ENCODE peak calls at places on chromosomes 7 and 10, in nine cellular contexts. V is GM23248, W is NT2/D1, Q is suprapubic skin, N is A549, H is psoas muscle, P is K562, G is IMR-90, S is AG10803. D is an unnamed sample.

GRCh38 chr7:11474902-11475585 is 357.0 kb downstream of the THSD7A start:
- DNase-seq in V (no peak), W (no peak), Q (no peak), N (no peak), H (no peak), P (no peak), G (no peak), S (no peak), D (no peak)

GRCh38 chr7:108492742-108493141 is 33.2 kb downstream of the PNPLA8 start:
- DNase-seq in V (no peak), W (no peak), Q (no peak), N (peak; percentile 24), H (no peak), P (no peak), G (no peak), S (no peak), D (no peak)

GRCh38 chr7:89618269-89618668 is 536.0 kb upstream of the STEAP1 start:
- DNase-seq in V (no peak), W (no peak), Q (no peak), N (no peak), H (no peak), P (no peak), G (no peak), S (no peak), D (no peak)

GRCh38 chr10:37721100-37721499 is 136.3 kb downstream of the ZNF248 start:
- DNase-seq in V (no peak), W (no peak), Q (no peak), N (no peak), H (no peak), P (no peak), G (no peak), S (no peak), D (no peak)

GRCh38 chr10:11186330-11186729 is 168.7 kb downstream of the CELF2 start:
- DNase-seq in V (no peak), W (no peak), Q (no peak), N (no peak), H (no peak), P (no peak), G (no peak), S (no peak), D (no peak)

GRCh38 chr10:131514454-131514853 is 202.9 kb upstream of the TCERG1L start:
- DNase-seq in V (peak; percentile 91), W (no peak), Q (no peak), N (no peak), H (no peak), P (no peak), G (no peak), S (no peak), D (no peak)

GRCh38 chr7:143252002-143252401 is 11.2 kb upstream of the GSTK1 start:
- DNase-seq in V (no peak), W (no peak), Q (no peak), N (no peak), H (no peak), P (no peak), G (no peak), S (no peak), D (no peak)

GRCh38 chr10:49837685-49838084 is 75.6 kb upstream of the OGDHL start:
- DNase-seq in V (no peak), W (no peak), Q (no peak), N (no peak), H (no peak), P (no peak), G (no peak), S (no peak), D (no peak)

GRCh38 chr7:47320296-47320695 is 261.6 kb downstream of the TNS3 start:
- DNase-seq in V (no peak), W (no peak), Q (peak; percentile 26), N (no peak), H (no peak), P (no peak), G (peak; percentile 49), S (no peak), D (no peak)

GRCh38 chr7:99394188-99394502 is 14.3 kb downstream of the PDAP1 start:
- DNase-seq in V (no peak), W (no peak), Q (no peak), N (no peak), H (no peak), P (no peak), G (no peak), S (no peak), D (no peak)

GRCh38 chr7:18457832-18458231 is 37.7 kb upstream of the HDAC9 start:
- DNase-seq in V (no peak), W (no peak), Q (no peak), N (no peak), H (no peak), P (no peak), G (no peak), S (no peak), D (no peak)

DNA sequence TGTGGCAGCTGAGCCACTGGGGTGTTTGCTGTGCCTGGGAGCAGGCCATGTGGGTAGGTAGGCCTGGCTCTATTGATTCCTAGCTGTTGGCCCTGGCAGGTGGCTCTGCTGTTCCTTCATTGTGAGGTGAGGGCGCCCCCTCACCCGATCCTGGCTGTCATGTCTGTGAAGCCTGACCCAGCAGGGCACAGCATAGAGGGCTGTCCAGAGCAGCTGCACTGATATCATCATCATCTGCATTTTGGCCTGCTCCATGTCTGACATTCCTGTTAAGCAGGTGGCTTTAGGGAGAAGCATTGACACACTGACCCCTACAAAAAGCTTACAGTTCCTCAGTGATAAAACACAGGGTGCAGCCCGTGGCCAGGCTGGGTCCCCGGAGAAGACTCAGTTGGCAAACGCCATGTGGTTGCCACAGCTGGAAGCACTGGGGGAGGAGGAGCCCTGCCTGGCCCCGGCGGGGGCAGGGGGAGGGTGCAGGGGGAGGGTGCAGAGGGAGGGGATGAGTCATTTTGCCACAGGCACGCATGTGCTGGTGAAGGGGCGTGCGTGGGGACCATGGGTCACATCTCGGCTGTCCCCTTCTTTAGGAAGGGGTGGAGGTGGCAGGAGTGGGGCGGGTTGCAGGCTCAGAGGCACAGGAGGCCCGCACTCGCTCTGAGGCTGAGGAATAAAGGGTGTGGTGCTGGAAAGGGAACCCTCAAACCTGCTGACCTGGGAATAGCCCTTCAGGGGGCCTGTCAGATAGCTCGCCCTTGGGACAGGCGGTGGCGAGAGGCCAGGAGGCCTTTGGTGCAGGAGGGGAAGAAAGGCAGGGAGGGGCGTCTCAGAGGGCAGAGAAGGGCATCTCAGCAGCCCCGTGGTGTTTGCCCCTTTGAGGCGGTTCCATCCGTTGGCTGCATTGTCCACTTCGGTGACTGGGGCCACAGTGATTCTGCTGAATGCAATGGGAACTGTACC is 31.6 kb downstream of the IKZF1 start:
- DNase-seq in V (no peak), W (no peak), Q (no peak), N (no peak), H (peak; percentile 56), P (peak; percentile 79), G (no peak), S (no peak), D (no peak)
- H3K4me3 ChIP-seq in V (no peak overlapping the region), W (no peak overlapping the region), Q (no peak overlapping the region), N (no peak overlapping the region), H (no peak overlapping the region), P (no peak overlapping the region), G (no peak overlapping the region), S (no peak overlapping the region), D (no peak overlapping the region)

GRCh38 chr7:29190349-29191045 is 4.1 kb upstream of the CHN2 start:
- DNase-seq in V (no peak), W (no peak), Q (no peak), N (peak; percentile 15), H (no peak), P (no peak), G (no peak), S (no peak), D (no peak)
- H3K4me3 ChIP-seq in V (no peak overlapping the region), W (no peak overlapping the region), Q (no peak overlapping the region), N (no peak overlapping the region), H (no peak overlapping the region), P (no peak overlapping the region), G (no peak overlapping the region), S (no peak overlapping the region), D (no peak overlapping the region)

GRCh38 chr7:29808075-29808786 is 1.9 kb downstream of the WIPF3 start:
- DNase-seq in V (no peak), W (no peak), Q (no peak), N (no peak), H (no peak), P (no peak), G (no peak), S (no peak), D (peak; percentile 44)
- H3K4me3 ChIP-seq in V (no peak overlapping the region), W (no peak overlapping the region), Q (no peak overlapping the region), N (no peak overlapping the region), H (peak overlapping the region; percentile 80), P (no peak overlapping the region), G (no peak overlapping the region), S (no peak overlapping the region), D (peak overlapping the region; percentile 53)

DNA sequence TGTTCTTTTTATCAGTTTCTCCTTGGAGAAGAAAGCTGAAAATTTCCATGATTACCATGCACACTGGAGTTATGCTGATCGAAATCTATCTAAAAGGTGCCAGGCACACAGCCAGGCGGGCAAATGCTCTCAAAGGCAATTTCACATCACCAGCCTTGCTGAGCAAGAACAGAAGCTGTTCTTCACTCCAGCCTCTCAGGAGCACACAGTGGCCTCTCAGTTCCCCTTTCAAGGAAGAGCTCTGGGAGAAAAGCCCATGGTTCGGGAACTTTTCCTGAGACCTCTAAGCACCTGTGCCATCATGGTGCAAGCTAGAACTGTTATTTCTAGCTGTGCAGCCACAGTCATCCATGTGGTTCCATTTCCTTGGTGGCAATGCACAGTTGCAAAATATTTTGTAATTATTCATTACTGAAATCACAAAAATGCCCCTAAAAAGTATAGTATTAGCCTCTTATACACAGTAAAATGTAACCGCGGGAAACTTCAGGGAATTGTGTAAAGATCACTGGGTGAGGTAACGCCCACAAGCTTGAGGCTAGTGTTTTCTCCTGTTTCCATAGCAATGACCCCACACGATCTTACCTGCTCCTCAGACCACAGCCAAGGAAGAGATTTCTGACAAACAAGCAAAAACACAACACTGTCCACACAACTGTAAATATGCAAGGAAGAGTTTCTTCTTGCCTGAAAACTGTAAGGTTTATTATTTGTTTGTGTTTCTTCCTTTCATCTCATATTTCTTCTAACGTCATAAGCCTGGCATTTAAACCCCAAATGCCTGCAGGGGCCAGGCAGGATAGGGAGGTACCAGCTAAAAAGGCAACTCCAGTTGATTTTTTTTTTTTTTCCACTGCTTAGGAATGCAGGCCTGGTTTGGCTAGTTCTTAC is 121.2 kb downstream of the FAM107B start:
- DNase-seq in V (peak; percentile 89), W (no peak), Q (no peak), N (peak; percentile 96), H (no peak), P (no peak), G (peak; percentile 74), S (peak; percentile 86), D (no peak)
- H3K4me3 ChIP-seq in V (peak overlapping the region; percentile 40), W (no peak overlapping the region), Q (no peak overlapping the region), N (no peak overlapping the region), H (no peak overlapping the region), P (no peak overlapping the region), G (no peak overlapping the region), S (no peak overlapping the region), D (no peak overlapping the region)

DNA sequence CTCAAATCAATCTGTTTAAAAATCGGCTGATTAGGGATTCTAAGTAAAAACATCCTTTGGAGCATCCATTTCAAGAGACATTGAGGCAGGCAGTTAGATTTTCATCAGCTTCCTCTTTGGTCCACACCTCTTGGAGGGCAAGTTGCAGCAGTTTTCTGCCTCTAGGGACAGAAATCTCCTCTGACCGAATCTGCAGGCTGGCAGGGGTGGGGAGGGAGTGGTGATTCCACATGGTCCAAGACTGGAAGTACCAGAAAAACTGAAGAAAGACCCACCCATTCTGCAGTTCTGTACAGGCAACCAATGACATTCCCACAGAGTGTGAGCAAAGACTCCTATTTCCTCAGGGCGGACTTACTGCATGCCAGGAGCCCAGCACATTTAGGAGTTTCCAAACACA is 29.0 kb downstream of the FGFBP3 start:
- DNase-seq in V (peak; percentile 14), W (no peak), Q (no peak), N (peak; percentile 29), H (no peak), P (no peak), G (no peak), S (no peak), D (peak; percentile 52)
- H3K4me3 ChIP-seq in V (no peak overlapping the region), W (no peak overlapping the region), Q (no peak overlapping the region), N (no peak overlapping the region), H (no peak overlapping the region), P (no peak overlapping the region), G (no peak overlapping the region), S (no peak overlapping the region), D (no peak overlapping the region)

GRCh38 chr7:5396999-5397656 is 26.5 kb downstream of the TNRC18 start:
- DNase-seq in V (peak; percentile 99), W (no peak), Q (peak; percentile 95), N (peak; percentile 96), H (peak; percentile 92), P (no peak), G (peak; percentile 89), S (peak; percentile 98), D (no peak)
- H3K4me3 ChIP-seq in V (peak overlapping the region; percentile 78), W (no peak overlapping the region), Q (peak overlapping the region; percentile 44), N (peak overlapping the region; percentile 74), H (peak overlapping the region; percentile 61), P (no peak overlapping the region), G (peak overlapping the region; percentile 17), S (peak overlapping the region; percentile 74), D (no peak overlapping the region)

D was measured in HAP-1.